ENCODE peak calls at places on chromosomes 6 and 20, in six cellular contexts. U is astrocyte of the spinal cord; B is thoracic aorta; T is CD8-positive, alpha-beta memory T cell; E is uterus; L is heart right ventricle. X is an unnamed sample.

GRCh38 chr20:8129211-8129986 is 2.7 kb upstream of the PLCB1 start:
- DNase-seq in T (no peak), E (no peak), B (no peak), U (no peak), L (no peak), X (no peak)

GRCh38 chr6:26401987-26402658 is at the start of gene BTN3A1:
- DNase-seq in T (peak; percentile 77), L (peak; percentile 71), B (peak; percentile 30), E (peak; percentile 60), U (peak; percentile 84), X (peak; percentile 28)

GRCh38 chr6:81476881-81477280 is 275.6 kb downstream of the TENT5A start:
- DNase-seq in B (no peak), T (no peak), E (no peak), U (peak; percentile 46), L (no peak), X (no peak)

GRCh38 chr6:163490826-163491577 is 76.5 kb downstream of the QKI start:
- DNase-seq in E (peak; percentile 51), B (peak; percentile 9), L (peak; percentile 86), U (peak; percentile 68), T (no peak), X (peak; percentile 94)

GRCh38 chr6:20212392-20213111 is at the start of gene MBOAT1:
- DNase-seq in U (peak; percentile 94), E (peak; percentile 94), B (peak; percentile 52), L (peak; percentile 92), T (peak; percentile 72), X (no peak)

GRCh38 chr6:84681693-84682326 is 82.6 kb downstream of the TBX18 start:
- DNase-seq in B (no peak), L (no peak), U (no peak), E (no peak), T (no peak), X (no peak)

GRCh38 chr20:12093062-12093796 is 175.5 kb downstream of the BTBD3 start:
- DNase-seq in U (no peak), B (no peak), L (no peak), E (no peak), T (no peak), X (no peak)

GRCh38 chr6:163086563-163086895 is 328.0 kb upstream of the QKI start:
- DNase-seq in E (no peak), U (peak; percentile 64), T (no peak), L (no peak), B (no peak), X (no peak)

DNA sequence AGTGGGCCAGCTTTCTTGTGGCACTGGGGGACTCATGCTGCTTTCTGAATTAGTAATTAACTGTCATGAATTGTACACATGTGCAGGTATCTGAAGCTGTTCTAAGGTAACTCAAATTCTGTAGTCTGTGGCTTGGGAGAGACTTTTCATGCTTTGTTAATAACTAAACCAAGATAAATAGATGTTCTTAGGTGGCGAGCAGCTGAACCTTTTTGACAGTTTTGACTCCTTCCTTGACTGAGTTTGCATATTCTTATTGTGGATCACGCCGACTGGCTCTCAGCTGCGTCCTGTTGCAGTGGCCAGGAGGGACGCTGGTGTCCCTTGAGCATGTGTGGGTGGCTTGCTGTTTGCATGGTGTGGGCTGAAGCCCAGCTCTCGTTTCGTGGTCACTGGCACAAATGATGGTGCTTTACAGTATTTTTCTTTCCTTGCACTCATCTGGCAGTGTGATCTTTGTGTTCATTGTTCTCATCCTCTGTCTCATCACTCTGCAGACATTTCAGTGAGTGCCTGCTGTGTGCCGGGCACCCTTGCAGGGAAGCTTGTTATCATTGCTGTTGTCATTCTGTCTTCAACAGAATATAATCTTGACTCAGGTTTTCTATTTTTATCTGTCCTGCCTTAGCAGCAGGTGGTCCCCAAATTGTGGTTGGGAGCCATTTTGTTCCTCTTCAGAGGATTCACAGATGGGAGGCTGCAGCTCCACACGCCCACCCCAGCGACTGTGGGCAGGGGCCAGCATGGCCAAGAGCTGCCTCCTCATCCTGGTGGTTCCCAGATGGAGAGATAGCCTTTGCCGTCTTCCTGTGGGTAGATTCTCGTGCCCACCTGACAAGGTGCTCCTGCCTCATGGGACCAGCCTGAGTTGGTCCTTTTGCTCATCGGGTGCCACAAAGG is 39.6 kb downstream of the DUSP22 start:
- DNase-seq in T (no peak), L (no peak), U (peak; percentile 58), E (no peak), B (no peak), X (no peak)
- H3K4me3 ChIP-seq in T (no peak overlapping the region), L (no peak overlapping the region), U (no peak overlapping the region), E (no peak overlapping the region), B (no peak overlapping the region), X (no peak overlapping the region)

DNA sequence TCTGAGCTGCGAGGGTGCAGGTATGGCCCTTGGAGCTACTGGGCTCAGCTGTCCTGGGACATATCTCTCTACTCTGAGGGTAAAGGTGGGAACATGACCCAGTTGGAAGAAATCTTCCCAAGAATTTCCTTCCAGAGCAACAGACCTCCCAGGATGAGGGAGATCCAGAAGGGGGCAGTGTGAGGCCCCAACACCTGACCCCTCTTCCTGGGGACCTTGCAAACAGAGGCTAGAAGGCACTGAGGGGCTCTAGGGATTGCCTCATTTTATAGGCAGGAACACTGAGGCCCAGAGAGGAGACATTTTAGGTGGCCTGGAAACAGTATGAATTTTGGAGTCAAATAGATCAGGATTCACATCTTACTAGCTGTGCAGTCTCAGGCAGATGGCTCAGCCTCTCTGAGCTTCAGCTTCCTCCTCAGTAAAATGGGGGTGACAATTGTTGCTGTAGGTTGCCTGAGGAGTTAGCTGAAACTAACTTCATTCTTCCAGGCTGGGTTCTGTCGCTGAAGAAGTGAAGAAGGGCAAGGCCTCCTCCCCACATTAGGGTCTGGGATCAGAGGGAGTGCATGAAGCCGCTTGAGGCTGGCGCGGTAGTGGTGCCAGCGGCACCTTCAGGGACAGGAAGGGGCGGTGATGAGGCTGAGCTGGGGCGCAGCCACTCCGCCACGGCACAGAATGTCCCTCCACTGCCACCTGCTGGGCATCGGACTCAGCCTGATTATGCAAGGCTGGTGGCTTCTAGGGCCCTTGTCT is 11.4 kb downstream of the KCNK17 start:
- DNase-seq in T (peak; percentile 89), U (peak; percentile 43), B (no peak), E (peak; percentile 49), L (peak; percentile 76), X (peak; percentile 48)
- H3K4me3 ChIP-seq in T (peak overlapping the region; percentile 40), U (no peak overlapping the region), B (no peak overlapping the region), E (no peak overlapping the region), L (no peak overlapping the region), X (no peak overlapping the region)

DNA sequence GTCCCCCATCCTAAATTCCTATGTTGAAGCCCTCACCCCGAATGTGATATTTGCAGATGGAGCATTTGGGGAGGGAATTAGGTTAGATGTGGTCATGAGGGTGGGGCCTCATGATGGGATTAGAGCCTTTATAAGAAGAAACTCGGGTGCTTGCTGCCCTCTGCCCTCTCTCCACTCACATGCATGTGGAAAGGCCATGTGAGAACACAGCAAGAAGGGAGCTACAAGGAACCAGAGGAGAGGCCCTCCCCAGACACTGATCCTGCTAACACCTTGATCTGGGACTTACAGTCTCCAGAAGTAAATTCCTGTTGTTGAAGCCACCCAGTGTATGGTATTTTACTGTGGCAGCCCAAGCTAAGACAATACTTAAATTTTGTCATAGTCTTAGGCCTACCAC is 69.6 kb upstream of the TULP1 start:
- DNase-seq in B (no peak), L (no peak), T (no peak), E (no peak), U (no peak), X (no peak)
- H3K4me3 ChIP-seq in B (no peak overlapping the region), L (no peak overlapping the region), T (no peak overlapping the region), E (no peak overlapping the region), U (no peak overlapping the region), X (no peak overlapping the region)

GRCh38 chr6:34392497-34393190 is at the start of gene NUDT3:
- DNase-seq in B (peak; percentile 85), U (peak; percentile 95), T (peak; percentile 96), E (peak; percentile 96), L (peak; percentile 94), X (peak; percentile 63)

GRCh38 chr6:34389034-34389433 is 3.4 kb downstream of the NUDT3 start:
- DNase-seq in T (no peak), E (no peak), U (no peak), L (no peak), B (no peak), X (no peak)

GRCh38 chr6:34391023-34391485 is 1.4 kb downstream of the NUDT3 start:
- DNase-seq in L (peak; percentile 33), B (no peak), T (no peak), E (peak; percentile 25), U (peak; percentile 55), X (peak; percentile 23)

GRCh38 chr6:34391711-34392496 is 565 bp downstream of the NUDT3 start:
- DNase-seq in L (peak; percentile 54), U (peak; percentile 55), T (peak; percentile 59), B (no peak), E (peak; percentile 46), X (no peak)

GRCh38 chr6:34390531-34391013 is 1.9 kb downstream of the NUDT3 start:
- DNase-seq in T (no peak), E (no peak), U (no peak), B (no peak), L (no peak), X (no peak)
- H3K4me3 ChIP-seq in T (peak overlapping the region; percentile 73), E (peak overlapping the region; percentile 58), U (peak overlapping the region; percentile 78), B (peak overlapping the region; percentile 99), L (peak overlapping the region; percentile 71), X (peak overlapping the region; percentile 66)

GRCh38 chr20:62956387-62957135 is 4.1 kb downstream of the SLC17A9 start:
- DNase-seq in L (no peak), B (no peak), T (peak; percentile 37), U (no peak), E (no peak), X (no peak)
- H3K4me3 ChIP-seq in L (no peak overlapping the region), B (no peak overlapping the region), T (no peak overlapping the region), U (no peak overlapping the region), E (no peak overlapping the region), X (no peak overlapping the region)

GRCh38 chr20:63697357-63697867 is 960 bp downstream of the TNFRSF6B start:
- DNase-seq in T (peak; percentile 45), B (no peak), E (peak; percentile 20), U (no peak), L (peak; percentile 6), X (no peak)

GRCh38 chr20:63696311-63696627 is 183 bp upstream of the TNFRSF6B start:
- DNase-seq in L (peak; percentile 12), E (no peak), T (peak; percentile 67), B (no peak), U (peak; percentile 55), X (no peak)

GRCh38 chr20:63697868-63698545 is 1.6 kb downstream of the TNFRSF6B start:
- DNase-seq in L (no peak), B (no peak), T (peak; percentile 45), E (no peak), U (no peak), X (no peak)

GRCh38 chr20:63695419-63696310 is 787 bp upstream of the TNFRSF6B start:
- DNase-seq in L (peak; percentile 73), E (peak; percentile 25), T (no peak), B (no peak), U (no peak), X (no peak)

DNA sequence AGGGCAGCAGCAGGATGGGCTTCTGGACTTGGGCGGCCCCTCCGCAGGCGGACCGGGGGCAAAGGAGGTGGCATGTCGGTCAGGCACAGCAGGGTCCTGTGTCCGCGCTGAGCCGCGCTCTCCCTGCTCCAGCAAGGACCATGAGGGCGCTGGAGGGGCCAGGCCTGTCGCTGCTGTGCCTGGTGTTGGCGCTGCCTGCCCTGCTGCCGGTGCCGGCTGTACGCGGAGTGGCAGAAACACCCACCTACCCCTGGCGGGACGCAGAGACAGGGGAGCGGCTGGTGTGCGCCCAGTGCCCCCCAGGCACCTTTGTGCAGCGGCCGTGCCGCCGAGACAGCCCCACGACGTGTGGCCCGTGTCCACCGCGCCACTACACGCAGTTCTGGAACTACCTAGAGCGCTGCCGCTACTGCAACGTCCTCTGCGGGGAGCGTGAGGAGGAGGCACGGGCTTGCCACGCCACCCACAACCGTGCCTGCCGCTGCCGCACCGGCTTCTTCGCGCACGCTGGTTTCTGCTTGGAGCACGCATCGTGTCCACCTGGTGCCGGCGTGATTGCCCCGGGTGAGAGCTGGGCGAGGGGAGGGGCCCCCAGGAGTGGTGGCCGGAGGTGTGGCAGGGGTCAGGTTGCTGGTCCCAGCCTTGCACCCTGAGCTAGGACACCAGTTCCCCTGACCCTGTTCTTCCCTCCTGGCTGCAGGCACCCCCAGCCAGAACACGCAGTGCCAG is at the start of gene TNFRSF6B:
- DNase-seq in L (peak; percentile 5), B (no peak), E (peak; percentile 22), T (peak; percentile 47), U (no peak), X (no peak)
- H3K4me3 ChIP-seq in L (peak within 1 kb of the TSS; percentile 30), B (peak within 1 kb of the TSS; percentile 51), E (no peak within 1 kb of the TSS), T (no peak within 1 kb of the TSS), U (peak within 1 kb of the TSS; percentile 53), X (no peak within 1 kb of the TSS)